ENCODE peak calls at places on chromosomes 13 and 19, in nine cellular contexts. S, H, G, F, U, O, M, R and Z are unnamed samples.

GRCh38 chr13:110503979-110504499 is 57.5 kb downstream of the RAB20 start:
- DNase-seq in G (no peak), H (no peak), F (no peak), S (no peak), M (no peak), U (no peak), R (no peak), O (no peak), Z (no peak)

GRCh38 chr19:310141-310651 is 19.0 kb upstream of the PLPP2 start:
- DNase-seq in R (no peak), M (no peak), U (no peak), F (no peak), O (no peak), G (peak; percentile 35), H (peak; percentile 62), S (no peak), Z (no peak)

GRCh38 chr19:24029941-24030636 is 56.9 kb upstream of the ZNF254 start:
- DNase-seq in F (no peak), S (no peak), G (no peak), M (no peak), O (no peak), R (no peak), U (no peak), H (no peak), Z (no peak)

GRCh38 chr13:72506706-72507105 is 220.7 kb downstream of the MZT1 start:
- DNase-seq in O (no peak), G (no peak), U (no peak), M (no peak), F (no peak), R (no peak), H (no peak), S (no peak), Z (no peak)

GRCh38 chr19:45918721-45919120 is 4.1 kb upstream of the NANOS2 start:
- DNase-seq in U (no peak), H (no peak), G (no peak), R (no peak), O (no peak), M (no peak), F (no peak), S (no peak), Z (no peak)

GRCh38 chr13:112034846-112035245 is 32.1 kb upstream of the SOX1 start:
- DNase-seq in R (no peak), H (no peak), G (no peak), O (no peak), U (no peak), S (no peak), F (no peak), M (no peak), Z (no peak)

GRCh38 chr13:102326381-102327118 is 75.3 kb downstream of the FGF14 start:
- DNase-seq in U (no peak), R (no peak), F (no peak), S (no peak), O (no peak), H (no peak), M (no peak), G (no peak), Z (no peak)

GRCh38 chr13:61029064-61029463 is 386.6 kb downstream of the PCDH20 start:
- DNase-seq in O (no peak), R (no peak), H (no peak), U (no peak), S (no peak), M (no peak), G (no peak), F (no peak), Z (no peak)